ENCODE peak calls at places on chromosomes 13 and 19, in seven cellular contexts. One of them, this sample, is unnamed.

GRCh38 chr13:60328073-60328472 is 68.9 kb upstream of the TDRD3 start:
- DNase-seq in activated naive CD8-positive, alpha-beta T cell treated with anti-CD3 and anti-CD28 coated beads for 36 hours: no peak
- DNase-seq in activated T-helper 9 cell treated with anti-CD3 and anti-CD28 coated beads, Interleukin-2, amount 50 U/mL, for 16 hours: no peak
- DNase-seq in NCI-H69: peak
- DNase-seq in cerebellum: no peak
- DNase-seq in GM23248: no peak
- DNase-seq in myocyte: no peak
- DNase-seq in this sample: no peak

GRCh38 chr13:113275387-113275786 is 21.7 kb upstream of the LAMP1 start:
- DNase-seq in cerebellum: no peak
- DNase-seq in activated naive CD8-positive, alpha-beta T cell treated with anti-CD3 and anti-CD28 coated beads for 36 hours: peak
- DNase-seq in NCI-H69: peak
- DNase-seq in GM23248: peak
- DNase-seq in activated T-helper 9 cell treated with anti-CD3 and anti-CD28 coated beads, Interleukin-2, amount 50 U/mL, for 16 hours: no peak
- DNase-seq in myocyte: peak
- DNase-seq in this sample: no peak

GRCh38 chr13:45737571-45738002 is 35.5 kb downstream of the CBY2 start:
- DNase-seq in myocyte: no peak
- DNase-seq in GM23248: no peak
- DNase-seq in activated T-helper 9 cell treated with anti-CD3 and anti-CD28 coated beads, Interleukin-2, amount 50 U/mL, for 16 hours: no peak
- DNase-seq in cerebellum: no peak
- DNase-seq in NCI-H69: peak
- DNase-seq in activated naive CD8-positive, alpha-beta T cell treated with anti-CD3 and anti-CD28 coated beads for 36 hours: peak
- DNase-seq in this sample: no peak

GRCh38 chr19:48355555-48355954 is 8.2 kb downstream of the TMEM143 start:
- DNase-seq in activated naive CD8-positive, alpha-beta T cell treated with anti-CD3 and anti-CD28 coated beads for 36 hours: no peak
- DNase-seq in NCI-H69: no peak
- DNase-seq in cerebellum: no peak
- DNase-seq in GM23248: no peak
- DNase-seq in myocyte: no peak
- DNase-seq in activated T-helper 9 cell treated with anti-CD3 and anti-CD28 coated beads, Interleukin-2, amount 50 U/mL, for 16 hours: no peak
- DNase-seq in this sample: no peak

GRCh38 chr19:42089772-42090171 is 13.8 kb downstream of the ZNF574 start:
- DNase-seq in GM23248: no peak
- DNase-seq in myocyte: no peak
- DNase-seq in activated naive CD8-positive, alpha-beta T cell treated with anti-CD3 and anti-CD28 coated beads for 36 hours: no peak
- DNase-seq in cerebellum: no peak
- DNase-seq in NCI-H69: no peak
- DNase-seq in activated T-helper 9 cell treated with anti-CD3 and anti-CD28 coated beads, Interleukin-2, amount 50 U/mL, for 16 hours: no peak
- DNase-seq in this sample: no peak

GRCh38 chr19:29525901-29526729 is at the start of gene VSTM2B:
- DNase-seq in cerebellum: peak
- DNase-seq in GM23248: no peak
- DNase-seq in activated naive CD8-positive, alpha-beta T cell treated with anti-CD3 and anti-CD28 coated beads for 36 hours: peak
- DNase-seq in activated T-helper 9 cell treated with anti-CD3 and anti-CD28 coated beads, Interleukin-2, amount 50 U/mL, for 16 hours: no peak
- DNase-seq in myocyte: no peak
- DNase-seq in NCI-H69: no peak
- DNase-seq in this sample: no peak

GRCh38 chr13:108915634-108916497 is 286.5 kb downstream of the MYO16 start:
- DNase-seq in activated naive CD8-positive, alpha-beta T cell treated with anti-CD3 and anti-CD28 coated beads for 36 hours: peak
- DNase-seq in cerebellum: no peak
- DNase-seq in myocyte: peak
- DNase-seq in NCI-H69: peak
- DNase-seq in activated T-helper 9 cell treated with anti-CD3 and anti-CD28 coated beads, Interleukin-2, amount 50 U/mL, for 16 hours: peak
- DNase-seq in GM23248: peak
- DNase-seq in this sample: peak

GRCh38 chr19:53696951-53697350 is 65.2 kb downstream of the DPRX start:
- DNase-seq in NCI-H69: no peak
- DNase-seq in cerebellum: no peak
- DNase-seq in activated T-helper 9 cell treated with anti-CD3 and anti-CD28 coated beads, Interleukin-2, amount 50 U/mL, for 16 hours: no peak
- DNase-seq in myocyte: peak
- DNase-seq in activated naive CD8-positive, alpha-beta T cell treated with anti-CD3 and anti-CD28 coated beads for 36 hours: no peak
- DNase-seq in GM23248: peak
- DNase-seq in this sample: no peak

GRCh38 chr19:1167687-1168561 is 6.1 kb downstream of the SBNO2 start:
- DNase-seq in NCI-H69: no peak
- DNase-seq in activated T-helper 9 cell treated with anti-CD3 and anti-CD28 coated beads, Interleukin-2, amount 50 U/mL, for 16 hours: no peak
- DNase-seq in myocyte: no peak
- DNase-seq in activated naive CD8-positive, alpha-beta T cell treated with anti-CD3 and anti-CD28 coated beads for 36 hours: no peak
- DNase-seq in GM23248: no peak
- DNase-seq in cerebellum: no peak
- DNase-seq in this sample: no peak

GRCh38 chr13:90591927-90592268 is 755.6 kb upstream of the MIR17HG start:
- DNase-seq in activated T-helper 9 cell treated with anti-CD3 and anti-CD28 coated beads, Interleukin-2, amount 50 U/mL, for 16 hours: no peak
- DNase-seq in GM23248: no peak
- DNase-seq in NCI-H69: peak
- DNase-seq in activated naive CD8-positive, alpha-beta T cell treated with anti-CD3 and anti-CD28 coated beads for 36 hours: no peak
- DNase-seq in myocyte: no peak
- DNase-seq in cerebellum: no peak
- DNase-seq in this sample: no peak

GRCh38 chr19:17183858-17184271 is 31.3 kb upstream of the USE1 start:
- DNase-seq in GM23248: no peak
- DNase-seq in NCI-H69: no peak
- DNase-seq in activated naive CD8-positive, alpha-beta T cell treated with anti-CD3 and anti-CD28 coated beads for 36 hours: no peak
- DNase-seq in activated T-helper 9 cell treated with anti-CD3 and anti-CD28 coated beads, Interleukin-2, amount 50 U/mL, for 16 hours: no peak
- DNase-seq in myocyte: no peak
- DNase-seq in cerebellum: no peak
- DNase-seq in this sample: peak

GRCh38 chr13:98751397-98752110 is 918 bp downstream of the SLC15A1 start:
- DNase-seq in activated T-helper 9 cell treated with anti-CD3 and anti-CD28 coated beads, Interleukin-2, amount 50 U/mL, for 16 hours: no peak
- DNase-seq in NCI-H69: peak
- DNase-seq in cerebellum: no peak
- DNase-seq in myocyte: no peak
- DNase-seq in GM23248: peak
- DNase-seq in activated naive CD8-positive, alpha-beta T cell treated with anti-CD3 and anti-CD28 coated beads for 36 hours: no peak
- DNase-seq in this sample: no peak

GRCh38 chr19:10010939-10011338 is 635 bp upstream of the COL5A3 start:
- DNase-seq in GM23248: no peak
- DNase-seq in NCI-H69: no peak
- DNase-seq in cerebellum: no peak
- DNase-seq in activated T-helper 9 cell treated with anti-CD3 and anti-CD28 coated beads, Interleukin-2, amount 50 U/mL, for 16 hours: no peak
- DNase-seq in activated naive CD8-positive, alpha-beta T cell treated with anti-CD3 and anti-CD28 coated beads for 36 hours: no peak
- DNase-seq in myocyte: no peak
- DNase-seq in this sample: no peak

GRCh38 chr13:30113983-30114491 is 193.3 kb downstream of the KATNAL1 start:
- DNase-seq in activated naive CD8-positive, alpha-beta T cell treated with anti-CD3 and anti-CD28 coated beads for 36 hours: no peak
- DNase-seq in activated T-helper 9 cell treated with anti-CD3 and anti-CD28 coated beads, Interleukin-2, amount 50 U/mL, for 16 hours: no peak
- DNase-seq in NCI-H69: peak
- DNase-seq in myocyte: no peak
- DNase-seq in GM23248: peak
- DNase-seq in cerebellum: no peak
- DNase-seq in this sample: no peak

GRCh38 chr19:17686592-17687042 is 1.5 kb downstream of the UNC13A start:
- DNase-seq in GM23248: peak
- DNase-seq in cerebellum: peak
- DNase-seq in NCI-H69: peak
- DNase-seq in activated T-helper 9 cell treated with anti-CD3 and anti-CD28 coated beads, Interleukin-2, amount 50 U/mL, for 16 hours: no peak
- DNase-seq in activated naive CD8-positive, alpha-beta T cell treated with anti-CD3 and anti-CD28 coated beads for 36 hours: no peak
- DNase-seq in myocyte: no peak
- DNase-seq in this sample: no peak

GRCh38 chr13:45436332-45436731 is 18.2 kb upstream of the SLC25A30 start:
- DNase-seq in cerebellum: no peak
- DNase-seq in myocyte: no peak
- DNase-seq in activated T-helper 9 cell treated with anti-CD3 and anti-CD28 coated beads, Interleukin-2, amount 50 U/mL, for 16 hours: no peak
- DNase-seq in GM23248: no peak
- DNase-seq in NCI-H69: no peak
- DNase-seq in activated naive CD8-positive, alpha-beta T cell treated with anti-CD3 and anti-CD28 coated beads for 36 hours: no peak
- DNase-seq in this sample: no peak

GRCh38 chr13:43953370-43953769 is 73.7 kb downstream of the LACC1 start:
- DNase-seq in GM23248: no peak
- DNase-seq in activated T-helper 9 cell treated with anti-CD3 and anti-CD28 coated beads, Interleukin-2, amount 50 U/mL, for 16 hours: no peak
- DNase-seq in cerebellum: no peak
- DNase-seq in myocyte: no peak
- DNase-seq in NCI-H69: peak
- DNase-seq in activated naive CD8-positive, alpha-beta T cell treated with anti-CD3 and anti-CD28 coated beads for 36 hours: no peak
- DNase-seq in this sample: no peak

GRCh38 chr19:7841751-7842660 is 12.0 kb downstream of the EVI5L start:
- DNase-seq in myocyte: no peak
- DNase-seq in NCI-H69: no peak
- DNase-seq in activated naive CD8-positive, alpha-beta T cell treated with anti-CD3 and anti-CD28 coated beads for 36 hours: no peak
- DNase-seq in activated T-helper 9 cell treated with anti-CD3 and anti-CD28 coated beads, Interleukin-2, amount 50 U/mL, for 16 hours: no peak
- DNase-seq in GM23248: no peak
- DNase-seq in cerebellum: no peak
- DNase-seq in this sample: no peak

GRCh38 chr13:87280139-87280538 is 391.0 kb upstream of the SLITRK5 start:
- DNase-seq in NCI-H69: no peak
- DNase-seq in GM23248: no peak
- DNase-seq in myocyte: no peak
- DNase-seq in activated naive CD8-positive, alpha-beta T cell treated with anti-CD3 and anti-CD28 coated beads for 36 hours: no peak
- DNase-seq in cerebellum: no peak
- DNase-seq in activated T-helper 9 cell treated with anti-CD3 and anti-CD28 coated beads, Interleukin-2, amount 50 U/mL, for 16 hours: no peak
- DNase-seq in this sample: no peak

GRCh38 chr19:51491586-51491985 is 10.0 kb downstream of the SIGLEC12 start:
- DNase-seq in activated T-helper 9 cell treated with anti-CD3 and anti-CD28 coated beads, Interleukin-2, amount 50 U/mL, for 16 hours: no peak
- DNase-seq in activated naive CD8-positive, alpha-beta T cell treated with anti-CD3 and anti-CD28 coated beads for 36 hours: no peak
- DNase-seq in NCI-H69: no peak
- DNase-seq in myocyte: no peak
- DNase-seq in cerebellum: no peak
- DNase-seq in GM23248: no peak
- DNase-seq in this sample: no peak

GRCh38 chr19:7507884-7508283 is 8.0 kb upstream of the ZNF358 start:
- DNase-seq in myocyte: peak
- DNase-seq in GM23248: peak
- DNase-seq in activated T-helper 9 cell treated with anti-CD3 and anti-CD28 coated beads, Interleukin-2, amount 50 U/mL, for 16 hours: no peak
- DNase-seq in cerebellum: no peak
- DNase-seq in NCI-H69: peak
- DNase-seq in activated naive CD8-positive, alpha-beta T cell treated with anti-CD3 and anti-CD28 coated beads for 36 hours: peak
- DNase-seq in this sample: no peak

GRCh38 chr13:77036294-77036693 is 9.3 kb upstream of the FBXL3 start:
- DNase-seq in activated naive CD8-positive, alpha-beta T cell treated with anti-CD3 and anti-CD28 coated beads for 36 hours: no peak
- DNase-seq in NCI-H69: no peak
- DNase-seq in cerebellum: no peak
- DNase-seq in activated T-helper 9 cell treated with anti-CD3 and anti-CD28 coated beads, Interleukin-2, amount 50 U/mL, for 16 hours: no peak
- DNase-seq in GM23248: no peak
- DNase-seq in myocyte: no peak
- DNase-seq in this sample: no peak

GRCh38 chr19:34335914-34336313 is 29.1 kb upstream of the GPI start:
- DNase-seq in cerebellum: no peak
- DNase-seq in myocyte: no peak
- DNase-seq in activated naive CD8-positive, alpha-beta T cell treated with anti-CD3 and anti-CD28 coated beads for 36 hours: no peak
- DNase-seq in GM23248: no peak
- DNase-seq in NCI-H69: no peak
- DNase-seq in activated T-helper 9 cell treated with anti-CD3 and anti-CD28 coated beads, Interleukin-2, amount 50 U/mL, for 16 hours: no peak
- DNase-seq in this sample: no peak

GRCh38 chr13:82963466-82963865 is 918.8 kb downstream of the SLITRK1 start:
- DNase-seq in activated T-helper 9 cell treated with anti-CD3 and anti-CD28 coated beads, Interleukin-2, amount 50 U/mL, for 16 hours: no peak
- DNase-seq in cerebellum: no peak
- DNase-seq in GM23248: no peak
- DNase-seq in activated naive CD8-positive, alpha-beta T cell treated with anti-CD3 and anti-CD28 coated beads for 36 hours: no peak
- DNase-seq in myocyte: peak
- DNase-seq in NCI-H69: no peak
- DNase-seq in this sample: no peak

GRCh38 chr13:75550159-75550567 is 572 bp downstream of the UCHL3 start:
- DNase-seq in activated naive CD8-positive, alpha-beta T cell treated with anti-CD3 and anti-CD28 coated beads for 36 hours: peak
- DNase-seq in cerebellum: no peak
- DNase-seq in myocyte: peak
- DNase-seq in NCI-H69: peak
- DNase-seq in activated T-helper 9 cell treated with anti-CD3 and anti-CD28 coated beads, Interleukin-2, amount 50 U/mL, for 16 hours: no peak
- DNase-seq in GM23248: peak
- DNase-seq in this sample: no peak

GRCh38 chr19:53388168-53388567 is 6.8 kb upstream of the ZNF765 start:
- DNase-seq in activated naive CD8-positive, alpha-beta T cell treated with anti-CD3 and anti-CD28 coated beads for 36 hours: no peak
- DNase-seq in NCI-H69: no peak
- DNase-seq in myocyte: peak
- DNase-seq in cerebellum: no peak
- DNase-seq in GM23248: peak
- DNase-seq in activated T-helper 9 cell treated with anti-CD3 and anti-CD28 coated beads, Interleukin-2, amount 50 U/mL, for 16 hours: no peak
- DNase-seq in this sample: no peak

GRCh38 chr13:24127116-24127631 is 33.3 kb upstream of the SPATA13 start:
- DNase-seq in myocyte: no peak
- DNase-seq in NCI-H69: peak
- DNase-seq in cerebellum: no peak
- DNase-seq in activated T-helper 9 cell treated with anti-CD3 and anti-CD28 coated beads, Interleukin-2, amount 50 U/mL, for 16 hours: no peak
- DNase-seq in activated naive CD8-positive, alpha-beta T cell treated with anti-CD3 and anti-CD28 coated beads for 36 hours: peak
- DNase-seq in GM23248: peak
- DNase-seq in this sample: peak

GRCh38 chr13:92984151-92984550 is 242.5 kb upstream of the GPC6 start:
- DNase-seq in cerebellum: no peak
- DNase-seq in GM23248: no peak
- DNase-seq in NCI-H69: no peak
- DNase-seq in activated T-helper 9 cell treated with anti-CD3 and anti-CD28 coated beads, Interleukin-2, amount 50 U/mL, for 16 hours: no peak
- DNase-seq in myocyte: no peak
- DNase-seq in activated naive CD8-positive, alpha-beta T cell treated with anti-CD3 and anti-CD28 coated beads for 36 hours: no peak
- DNase-seq in this sample: no peak

GRCh38 chr13:25928941-25929505 is 122.8 kb downstream of the SHISA2 start:
- DNase-seq in myocyte: no peak
- DNase-seq in activated T-helper 9 cell treated with anti-CD3 and anti-CD28 coated beads, Interleukin-2, amount 50 U/mL, for 16 hours: no peak
- DNase-seq in NCI-H69: no peak
- DNase-seq in cerebellum: peak
- DNase-seq in activated naive CD8-positive, alpha-beta T cell treated with anti-CD3 and anti-CD28 coated beads for 36 hours: no peak
- DNase-seq in GM23248: no peak
- DNase-seq in this sample: no peak

GRCh38 chr13:109749365-109749764 is 37.0 kb downstream of the IRS2 start:
- DNase-seq in NCI-H69: no peak
- DNase-seq in cerebellum: no peak
- DNase-seq in myocyte: no peak
- DNase-seq in GM23248: no peak
- DNase-seq in activated T-helper 9 cell treated with anti-CD3 and anti-CD28 coated beads, Interleukin-2, amount 50 U/mL, for 16 hours: no peak
- DNase-seq in activated naive CD8-positive, alpha-beta T cell treated with anti-CD3 and anti-CD28 coated beads for 36 hours: no peak
- DNase-seq in this sample: no peak

GRCh38 chr13:73572824-73573223 is 514.0 kb downstream of the KLF5 start:
- DNase-seq in GM23248: no peak
- DNase-seq in activated naive CD8-positive, alpha-beta T cell treated with anti-CD3 and anti-CD28 coated beads for 36 hours: no peak
- DNase-seq in NCI-H69: no peak
- DNase-seq in activated T-helper 9 cell treated with anti-CD3 and anti-CD28 coated beads, Interleukin-2, amount 50 U/mL, for 16 hours: no peak
- DNase-seq in cerebellum: no peak
- DNase-seq in myocyte: no peak
- DNase-seq in this sample: no peak

GRCh38 chr13:46795321-46795720 is 1.6 kb downstream of the ESD start:
- DNase-seq in activated naive CD8-positive, alpha-beta T cell treated with anti-CD3 and anti-CD28 coated beads for 36 hours: no peak
- DNase-seq in NCI-H69: peak
- DNase-seq in myocyte: no peak
- DNase-seq in GM23248: peak
- DNase-seq in activated T-helper 9 cell treated with anti-CD3 and anti-CD28 coated beads, Interleukin-2, amount 50 U/mL, for 16 hours: no peak
- DNase-seq in cerebellum: peak
- DNase-seq in this sample: no peak

GRCh38 chr13:21060063-21060826 is 1.1 kb downstream of the LATS2 start:
- DNase-seq in activated T-helper 9 cell treated with anti-CD3 and anti-CD28 coated beads, Interleukin-2, amount 50 U/mL, for 16 hours: no peak
- DNase-seq in cerebellum: no peak
- DNase-seq in myocyte: peak
- DNase-seq in activated naive CD8-positive, alpha-beta T cell treated with anti-CD3 and anti-CD28 coated beads for 36 hours: peak
- DNase-seq in GM23248: peak
- DNase-seq in NCI-H69: peak
- DNase-seq in this sample: peak

GRCh38 chr13:35781661-35782060 is 305.2 kb upstream of the MAB21L1 start:
- DNase-seq in GM23248: no peak
- DNase-seq in activated naive CD8-positive, alpha-beta T cell treated with anti-CD3 and anti-CD28 coated beads for 36 hours: no peak
- DNase-seq in NCI-H69: no peak
- DNase-seq in cerebellum: no peak
- DNase-seq in myocyte: peak
- DNase-seq in activated T-helper 9 cell treated with anti-CD3 and anti-CD28 coated beads, Interleukin-2, amount 50 U/mL, for 16 hours: no peak
- DNase-seq in this sample: no peak

GRCh38 chr13:73859841-73860240 is 274.4 kb downstream of the KLF12 start:
- DNase-seq in GM23248: no peak
- DNase-seq in NCI-H69: no peak
- DNase-seq in activated T-helper 9 cell treated with anti-CD3 and anti-CD28 coated beads, Interleukin-2, amount 50 U/mL, for 16 hours: no peak
- DNase-seq in myocyte: no peak
- DNase-seq in activated naive CD8-positive, alpha-beta T cell treated with anti-CD3 and anti-CD28 coated beads for 36 hours: no peak
- DNase-seq in cerebellum: no peak
- DNase-seq in this sample: no peak

GRCh38 chr13:73059460-73060250 is 850 bp downstream of the KLF5 start:
- DNase-seq in activated naive CD8-positive, alpha-beta T cell treated with anti-CD3 and anti-CD28 coated beads for 36 hours: peak
- DNase-seq in GM23248: peak
- DNase-seq in myocyte: peak
- DNase-seq in NCI-H69: peak
- DNase-seq in cerebellum: no peak
- DNase-seq in activated T-helper 9 cell treated with anti-CD3 and anti-CD28 coated beads, Interleukin-2, amount 50 U/mL, for 16 hours: peak
- DNase-seq in this sample: peak

GRCh38 chr13:78187781-78188180 is 269.1 kb upstream of the EDNRB start:
- DNase-seq in GM23248: no peak
- DNase-seq in activated T-helper 9 cell treated with anti-CD3 and anti-CD28 coated beads, Interleukin-2, amount 50 U/mL, for 16 hours: no peak
- DNase-seq in cerebellum: no peak
- DNase-seq in activated naive CD8-positive, alpha-beta T cell treated with anti-CD3 and anti-CD28 coated beads for 36 hours: no peak
- DNase-seq in myocyte: no peak
- DNase-seq in NCI-H69: peak
- DNase-seq in this sample: no peak

This sample was measured in stimulated activated naive B cell treated with anti-CD40 and anti-IgM and Interleukin-4, amounts not matched to agents 10 μg/mL and 1 μg/mL and 100 μg/mL, for 72 hours.